ENCODE peak calls at places on chromosomes 1 and 21, in eight cellular contexts. X is germinal center; A is EL; M is effector CD8-positive, alpha-beta T cell; K is 8988T; R is cardiac septum; T is iPS-NIHi11; P is IMR-90. V is an unnamed sample.

GRCh38 chr1:223401873-223402789 is 8.9 kb downstream of the CCDC185 start:
- DNase-seq in X (no peak), P (peak), R (no peak), T (no peak), K (no peak), M (no peak), A (peak), V (no peak)

GRCh38 chr1:87100271-87100670 is 185.8 kb downstream of the HS2ST1 start:
- DNase-seq in M (no peak), A (no peak), P (no peak), K (no peak), T (no peak), R (no peak), X (no peak), V (no peak)

GRCh38 chr1:19597463-19598309 is 46.4 kb upstream of the NBL1 start:
- DNase-seq in K (peak), T (no peak), P (peak), X (no peak), R (no peak), M (peak), A (peak), V (no peak)

GRCh38 chr1:96236156-96236739 is 485.3 kb upstream of the PTBP2 start:
- DNase-seq in P (peak), M (no peak), X (no peak), A (peak), K (no peak), T (peak), R (no peak), V (no peak)

GRCh38 chr1:98940069-98940468 is 64.6 kb downstream of the PLPPR5 start:
- DNase-seq in A (no peak), T (no peak), R (no peak), P (no peak), M (no peak), K (no peak), X (no peak), V (no peak)

GRCh38 chr1:73909043-73909567 is 288.9 kb downstream of the LRRIQ3 start:
- DNase-seq in M (no peak), A (no peak), T (no peak), P (no peak), X (no peak), R (no peak), K (no peak), V (no peak)

GRCh38 chr1:228158151-228158571 is 7.4 kb upstream of the IBA57 start:
- DNase-seq in R (no peak), A (no peak), T (no peak), M (no peak), P (no peak), K (no peak), X (no peak), V (no peak)

GRCh38 chr1:21152423-21153100 is 24.1 kb downstream of the EIF4G3 start:
- DNase-seq in A (peak), T (no peak), M (no peak), P (peak), R (no peak), X (no peak), K (no peak), V (no peak)

GRCh38 chr1:10204003-10204642 is 6.2 kb upstream of the KIF1B start:
- DNase-seq in A (no peak), X (no peak), P (no peak), T (no peak), R (no peak), M (no peak), K (no peak), V (no peak)

GRCh38 chr1:234954613-234955012 is 174.0 kb downstream of the TOMM20 start:
- DNase-seq in P (no peak), K (no peak), T (no peak), X (no peak), A (no peak), R (no peak), M (no peak), V (peak)

GRCh38 chr1:111882986-111883560 is 106.4 kb downstream of the KCND3 start:
- DNase-seq in M (no peak), X (no peak), A (no peak), R (no peak), K (no peak), T (no peak), P (peak), V (no peak)

GRCh38 chr21:42650441-42651421 is 2.7 kb upstream of the PDE9A start:
- DNase-seq in X (no peak), A (no peak), M (no peak), R (no peak), T (no peak), K (no peak), P (no peak), V (no peak)

GRCh38 chr1:26125946-26126320 is 14.3 kb downstream of the PDIK1L start:
- DNase-seq in A (no peak), R (no peak), K (no peak), P (no peak), X (no peak), T (no peak), M (no peak), V (no peak)

GRCh38 chr1:6490181-6491075 is 1.0 kb downstream of the PLEKHG5 start:
- DNase-seq in A (peak), T (peak), X (peak), K (no peak), P (peak), M (peak), R (no peak), V (no peak)